ENCODE peak calls at places on chromosomes 7 and 10, in nine cellular contexts. N is thoracic aorta, C is transverse colon, B is hepatocyte, A is A549, E is tibial artery, G is stomach, L is HCT116, T is cardiac muscle cell. K is an unnamed sample.

GRCh38 chr10:43102063-43102828 is 25.4 kb downstream of the RET start:
- DNase-seq in G (no peak), L (no peak), T (no peak), E (no peak), B (no peak), A (no peak), C (no peak), N (no peak), K (no peak)

GRCh38 chr7:110534241-110534931 is 556.5 kb upstream of the LRRN3 start:
- DNase-seq in B (peak; percentile 26), T (no peak), C (no peak), E (no peak), L (no peak), A (peak; percentile 89), N (no peak), G (no peak), K (no peak)

GRCh38 chr10:16952610-16953009 is 135.4 kb upstream of the RSU1 start:
- DNase-seq in T (peak; percentile 38), A (no peak), C (no peak), N (no peak), L (no peak), G (no peak), B (no peak), E (no peak), K (no peak)

GRCh38 chr10:8498881-8499280 is 444.4 kb downstream of the GATA3 start:
- DNase-seq in L (no peak), T (no peak), C (no peak), G (no peak), N (no peak), B (no peak), E (no peak), A (peak; percentile 2), K (no peak)

GRCh38 chr7:80584778-80585177 is 53.7 kb upstream of the CD36 start:
- DNase-seq in L (no peak), C (no peak), T (peak; percentile 86), G (peak; percentile 57), B (peak; percentile 61), A (peak; percentile 28), N (no peak), E (no peak), K (peak; percentile 12)

GRCh38 chr7:36469236-36469635 is 79.6 kb downstream of the ANLN start:
- DNase-seq in T (no peak), C (no peak), L (no peak), B (no peak), E (no peak), G (no peak), A (no peak), N (no peak), K (no peak)

GRCh38 chr7:50372921-50373320 is 68.4 kb downstream of the IKZF1 start:
- DNase-seq in C (no peak), B (no peak), G (no peak), A (no peak), E (no peak), T (no peak), L (no peak), N (no peak), K (no peak)

GRCh38 chr10:1169186-1169885 is 113.2 kb downstream of the WDR37 start:
- DNase-seq in T (no peak), N (no peak), E (no peak), L (no peak), C (no peak), G (no peak), B (no peak), A (no peak), K (no peak)

GRCh38 chr7:95320663-95321062 is 3.7 kb downstream of the PON1 start:
- DNase-seq in C (no peak), E (no peak), T (no peak), G (no peak), N (no peak), B (no peak), L (no peak), A (no peak), K (no peak)

GRCh38 chr7:24227603-24228359 is 56.2 kb upstream of the NPY start:
- DNase-seq in E (no peak), B (no peak), C (no peak), A (no peak), T (no peak), G (no peak), N (no peak), L (no peak), K (no peak)

GRCh38 chr7:116334555-116334954 is 124.2 kb downstream of the TES start:
- DNase-seq in A (no peak), T (no peak), N (no peak), B (no peak), E (no peak), C (no peak), L (no peak), G (no peak), K (no peak)

GRCh38 chr10:17961551-17962422 is 10.1 kb downstream of the SLC39A12 start:
- DNase-seq in L (no peak), A (no peak), T (peak; percentile 8), E (no peak), N (no peak), B (no peak), G (no peak), C (no peak), K (no peak)

GRCh38 chr7:519429-519973 is at the start of gene PDGFA:
- DNase-seq in E (no peak), G (peak; percentile 68), A (peak; percentile 73), T (peak; percentile 73), N (no peak), C (no peak), L (no peak), B (peak; percentile 85), K (peak; percentile 73)

GRCh38 chr7:28168393-28169158 is 12.0 kb downstream of the JAZF1 start:
- DNase-seq in E (no peak), L (no peak), T (no peak), G (no peak), N (no peak), A (no peak), B (no peak), C (no peak), K (no peak)

GRCh38 chr7:130486114-130486962 is 5.5 kb upstream of the MEST start:
- DNase-seq in C (peak; percentile 87), E (no peak), B (peak; percentile 74), A (peak; percentile 95), G (peak; percentile 80), N (no peak), T (peak; percentile 59), L (peak; percentile 78), K (peak; percentile 98)

GRCh38 chr7:47570649-47571050 is 11.3 kb downstream of the TNS3 start:
- DNase-seq in N (no peak), B (no peak), T (peak; percentile 88), A (no peak), E (peak; percentile 77), G (no peak), C (no peak), L (no peak), K (no peak)

GRCh38 chr7:47568056-47568455 is 13.9 kb downstream of the TNS3 start:
- DNase-seq in N (no peak), T (no peak), B (no peak), C (no peak), E (no peak), L (no peak), G (no peak), A (no peak), K (no peak)

GRCh38 chr7:47571355-47572100 is 10.4 kb downstream of the TNS3 start:
- DNase-seq in B (peak; percentile 62), L (no peak), N (peak; percentile 63), E (peak; percentile 76), G (peak; percentile 83), C (peak; percentile 62), T (peak; percentile 89), A (peak; percentile 81), K (no peak)

GRCh38 chr7:47565841-47566240 is 16.1 kb downstream of the TNS3 start:
- DNase-seq in T (no peak), N (no peak), B (no peak), C (no peak), L (no peak), A (no peak), E (no peak), G (no peak), K (no peak)

GRCh38 chr7:47568569-47568968 is 13.3 kb downstream of the TNS3 start:
- DNase-seq in C (no peak), G (no peak), L (no peak), A (no peak), T (no peak), E (peak; percentile 64), B (no peak), N (no peak), K (no peak)
- H3K4me1 ChIP-seq in C (peaks cover 29% of the 10 kb centered on the region), G (peaks cover 34% of the 10 kb centered on the region), L (peaks cover 13% of the 10 kb centered on the region), A (peaks cover 91% of the 10 kb centered on the region), T (peaks cover 8% of the 10 kb centered on the region), E (peaks cover 33% of the 10 kb centered on the region), B (peaks cover 45% of the 10 kb centered on the region), N (peaks cover 24% of the 10 kb centered on the region), K (peaks cover 56% of the 10 kb centered on the region)

GRCh38 chr10:68562666-68563522 is 2.8 kb downstream of the TET1 start:
- DNase-seq in L (no peak), E (no peak), B (peak; percentile 40), C (no peak), T (peak; percentile 71), G (no peak), N (no peak), A (no peak), K (no peak)
- H3K4me3 ChIP-seq in L (no peak overlapping the region), E (no peak overlapping the region), B (peak overlapping the region; percentile 99), C (no peak overlapping the region), T (peak overlapping the region; percentile 94), G (peak overlapping the region; percentile 86), N (peak overlapping the region; percentile 30), A (no peak overlapping the region), K (no peak overlapping the region)

DNA sequence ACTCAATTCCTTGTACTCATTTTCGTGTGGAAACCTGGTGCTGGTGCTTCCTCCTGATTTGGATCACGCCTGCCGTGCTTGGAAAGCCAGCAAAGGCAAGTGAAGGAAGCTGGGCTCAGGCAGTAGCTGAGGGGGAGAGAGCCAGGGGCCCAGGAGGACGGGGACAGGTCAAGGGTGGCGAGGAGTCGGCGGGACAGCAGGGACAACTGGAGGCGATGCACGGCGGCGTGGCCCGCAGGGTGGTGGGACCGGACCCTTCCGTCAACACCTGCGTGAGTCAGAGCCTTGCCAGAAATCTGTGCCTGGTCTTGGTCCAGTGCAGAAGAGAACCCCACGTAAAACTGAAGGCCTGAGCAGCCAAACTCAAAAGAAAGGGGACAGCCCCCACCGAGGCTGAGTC is 309.7 kb upstream of the SHH start:
- DNase-seq in G (no peak), E (no peak), B (no peak), L (no peak), N (no peak), T (no peak), A (no peak), C (no peak), K (no peak)
- TF ChIP-seq CTCF in G (no peak), E (no peak), B (no peak), L (no peak), N (no peak), T (no peak), A (no peak), C (no peak), K (no peak)

DNA sequence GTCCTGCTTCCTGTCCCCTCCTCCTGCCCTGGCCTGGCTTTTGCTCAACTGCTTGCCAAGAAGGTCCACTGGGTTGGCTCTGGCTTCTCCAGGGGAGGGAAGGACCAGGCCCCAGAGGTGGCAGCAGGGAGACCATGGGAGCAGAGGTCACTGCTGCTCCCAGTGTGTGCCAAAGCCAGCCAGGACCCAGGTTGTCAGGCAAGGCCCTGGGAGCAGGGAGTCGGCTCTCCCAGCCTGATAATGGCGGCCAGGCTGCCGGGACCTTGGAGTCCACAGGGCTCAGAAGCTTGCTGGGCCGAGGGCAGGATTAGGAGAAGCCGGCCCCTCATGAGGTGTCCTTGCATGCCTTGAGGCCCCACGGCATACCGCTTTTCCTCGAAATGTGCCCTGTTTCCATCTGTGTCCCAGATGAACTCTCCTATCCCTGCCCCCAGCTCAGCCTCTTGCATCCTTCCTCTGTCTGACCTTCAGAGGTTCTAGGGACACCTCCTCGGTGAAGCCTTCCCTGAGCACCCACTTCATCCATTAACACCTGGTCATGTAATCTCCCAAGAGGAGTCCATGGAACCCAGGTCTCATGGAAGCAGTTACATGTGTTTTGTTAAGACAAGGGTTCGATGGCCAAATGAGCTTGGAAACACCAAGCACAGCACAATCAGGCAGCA is 124.0 kb downstream of the NEURL1 start:
- DNase-seq in B (no peak), G (no peak), C (no peak), T (no peak), N (no peak), E (no peak), L (no peak), A (no peak), K (no peak)
- H3K4me1 ChIP-seq in B (peaks cover 29% of the 10 kb centered on the region), G (peaks cover 50% of the 10 kb centered on the region), C (peaks cover 9% of the 10 kb centered on the region), T (no peaks in the 10 kb centered on the region), N (peaks cover 38% of the 10 kb centered on the region), E (peaks cover 66% of the 10 kb centered on the region), L (peaks cover 2% of the 10 kb centered on the region), A (no peaks in the 10 kb centered on the region), K (no peaks in the 10 kb centered on the region)